ENCODE peak calls at places on chromosomes 1 and 21, in six cellular contexts. R is progenitor cell of endocrine pancreas, G is endothelial cell of umbilical vein, M is psoas muscle, C is astrocyte of the spinal cord, I is GM12864. H is an unnamed sample.

GRCh38 chr1:213122514-213122929 is 71.5 kb downstream of the RPS6KC1 start:
- DNase-seq in M (no peak), I (peak), R (no peak), C (peak), G (peak), H (no peak)

GRCh38 chr1:2452583-2453315 is 23.3 kb upstream of the PLCH2 start:
- DNase-seq in M (no peak), I (no peak), C (peak), R (no peak), G (no peak), H (no peak)

GRCh38 chr1:91836307-91837056 is 49.5 kb downstream of the TGFBR3 start:
- DNase-seq in G (no peak), R (no peak), M (no peak), C (no peak), I (no peak), H (no peak)

GRCh38 chr1:213268221-213268620 is 217.2 kb downstream of the RPS6KC1 start:
- DNase-seq in I (no peak), C (peak), M (no peak), G (no peak), R (no peak), H (no peak)

GRCh38 chr1:21278898-21279819 is 11.1 kb downstream of the ECE1 start:
- DNase-seq in C (no peak), G (peak), M (no peak), R (no peak), I (no peak), H (peak)

GRCh38 chr1:108560143-108560429 is 186 bp downstream of the EEIG2 start:
- DNase-seq in C (no peak), I (no peak), R (peak), G (no peak), M (no peak), H (no peak)

GRCh38 chr1:111422546-111423391 is 4.8 kb downstream of the OVGP1 start:
- DNase-seq in M (no peak), I (no peak), R (no peak), G (no peak), C (no peak), H (no peak)

GRCh38 chr21:43864806-43865470 is at the start of gene AGPAT3:
- DNase-seq in G (no peak), I (no peak), M (no peak), R (no peak), C (no peak), H (peak)

GRCh38 chr21:16597768-16598167 is 868.0 kb downstream of the USP25 start:
- DNase-seq in R (no peak), G (no peak), M (no peak), C (no peak), I (no peak), H (peak)

GRCh38 chr1:192133350-192133950 is 24.8 kb upstream of the RGS18 start:
- DNase-seq in G (peak), M (no peak), R (no peak), I (no peak), C (peak), H (no peak)

GRCh38 chr1:19872190-19872589 is 10.0 kb upstream of the OTUD3 start:
- DNase-seq in R (no peak), G (no peak), C (no peak), I (no peak), M (no peak), H (peak)

GRCh38 chr1:160777486-160778089 is 18.4 kb upstream of the LY9 start:
- DNase-seq in G (peak), I (no peak), M (no peak), R (no peak), C (no peak), H (no peak)

GRCh38 chr1:228448372-228448771 is 31.7 kb upstream of the TRIM17 start:
- DNase-seq in I (no peak), R (no peak), C (no peak), M (no peak), G (no peak), H (no peak)

GRCh38 chr1:161033751-161034150 is 5.0 kb downstream of the TSTD1 start:
- DNase-seq in C (no peak), G (no peak), R (no peak), M (no peak), I (no peak), H (no peak)